ENCODE peak calls at places on chromosome 10, in seven cellular contexts. J is OCI-LY7, D is fibroblast of lung, B is hepatocyte, E is PC-9, X is GM23248, F is neural progenitor cell. R is an unnamed sample.

GRCh38 chr10:66538908-66539307 is 386.9 kb upstream of the LRRTM3 start:
- DNase-seq in J (no peak), D (no peak), B (no peak), E (no peak), X (no peak), F (no peak), R (no peak)

GRCh38 chr10:35306852-35307251 is 29.5 kb upstream of the CCNY start:
- DNase-seq in J (no peak), D (peak; percentile 50), B (peak; percentile 77), E (peak; percentile 92), X (peak; percentile 71), F (no peak), R (no peak)

GRCh38 chr10:48634198-48634983 is 29.5 kb upstream of the ARHGAP22 start:
- DNase-seq in J (peak; percentile 69), D (peak; percentile 77), B (no peak), E (no peak), X (peak; percentile 97), F (no peak), R (peak; percentile 68)

GRCh38 chr10:125448596-125448995 is 234.4 kb downstream of the TEX36 start:
- DNase-seq in J (peak; percentile 8), D (no peak), B (peak; percentile 36), E (no peak), X (peak; percentile 39), F (peak; percentile 70), R (no peak)

GRCh38 chr10:73785721-73786511 is 510 bp downstream of the ZSWIM8 start:
- DNase-seq in J (peak; percentile 54), D (peak; percentile 70), B (peak; percentile 78), E (peak; percentile 54), X (peak; percentile 82), F (peak; percentile 78), R (peak; percentile 85)

GRCh38 chr10:31458974-31459373 is 140.0 kb downstream of the ZEB1 start:
- DNase-seq in J (no peak), D (no peak), B (no peak), E (no peak), X (no peak), F (no peak), R (no peak)

GRCh38 chr10:20990604-20991003 is 93.5 kb upstream of the NEBL start:
- DNase-seq in J (no peak), D (peak; percentile 85), B (no peak), E (no peak), X (peak; percentile 72), F (peak; percentile 62), R (peak; percentile 50)

GRCh38 chr10:49184642-49185111 is 3.5 kb downstream of the TMEM273 start:
- DNase-seq in J (no peak), D (no peak), B (no peak), E (no peak), X (no peak), F (no peak), R (no peak)

GRCh38 chr10:131641231-131641630 is 259.6 kb upstream of the PPP2R2D start:
- DNase-seq in J (peak; percentile 5), D (no peak), B (peak; percentile 87), E (no peak), X (no peak), F (no peak), R (no peak)

GRCh38 chr10:3902054-3902808 is 117.2 kb upstream of the KLF6 start:
- DNase-seq in J (peak; percentile 11), D (peak; percentile 65), B (peak; percentile 73), E (no peak), X (peak; percentile 69), F (peak; percentile 5), R (peak; percentile 83)

GRCh38 chr10:27742195-27742925 is 3.3 kb downstream of the MKX start:
- DNase-seq in J (peak; percentile 81), D (peak; percentile 80), B (peak; percentile 93), E (peak; percentile 43), X (peak; percentile 97), F (peak; percentile 92), R (peak; percentile 76)

GRCh38 chr10:51501396-51501795 is 198.0 kb downstream of the CSTF2T start:
- DNase-seq in J (no peak), D (peak; percentile 1), B (no peak), E (no peak), X (peak; percentile 63), F (no peak), R (no peak)

GRCh38 chr10:56547163-56547562 is 186.1 kb upstream of the ZWINT start:
- DNase-seq in J (peak; percentile 62), D (no peak), B (no peak), E (no peak), X (no peak), F (no peak), R (no peak)

GRCh38 chr10:3226960-3227724 is 54.6 kb upstream of the PITRM1 start:
- DNase-seq in J (no peak), D (peak; percentile 92), B (no peak), E (peak; percentile 32), X (peak; percentile 92), F (no peak), R (peak; percentile 80)

GRCh38 chr10:58579011-58579655 is 66.5 kb downstream of the BICC1 start:
- DNase-seq in J (no peak), D (no peak), B (no peak), E (no peak), X (peak; percentile 86), F (no peak), R (no peak)

GRCh38 chr10:58578366-58578765 is 65.7 kb downstream of the BICC1 start:
- DNase-seq in J (no peak), D (no peak), B (no peak), E (no peak), X (peak; percentile 32), F (no peak), R (no peak)

GRCh38 chr10:58573970-58574538 is 61.4 kb downstream of the BICC1 start:
- DNase-seq in J (no peak), D (peak; percentile 40), B (no peak), E (no peak), X (peak; percentile 66), F (no peak), R (no peak)

GRCh38 chr10:58577394-58577793 is 64.7 kb downstream of the BICC1 start:
- DNase-seq in J (no peak), D (peak; percentile 75), B (no peak), E (no peak), X (peak; percentile 84), F (no peak), R (peak; percentile 47)

DNA sequence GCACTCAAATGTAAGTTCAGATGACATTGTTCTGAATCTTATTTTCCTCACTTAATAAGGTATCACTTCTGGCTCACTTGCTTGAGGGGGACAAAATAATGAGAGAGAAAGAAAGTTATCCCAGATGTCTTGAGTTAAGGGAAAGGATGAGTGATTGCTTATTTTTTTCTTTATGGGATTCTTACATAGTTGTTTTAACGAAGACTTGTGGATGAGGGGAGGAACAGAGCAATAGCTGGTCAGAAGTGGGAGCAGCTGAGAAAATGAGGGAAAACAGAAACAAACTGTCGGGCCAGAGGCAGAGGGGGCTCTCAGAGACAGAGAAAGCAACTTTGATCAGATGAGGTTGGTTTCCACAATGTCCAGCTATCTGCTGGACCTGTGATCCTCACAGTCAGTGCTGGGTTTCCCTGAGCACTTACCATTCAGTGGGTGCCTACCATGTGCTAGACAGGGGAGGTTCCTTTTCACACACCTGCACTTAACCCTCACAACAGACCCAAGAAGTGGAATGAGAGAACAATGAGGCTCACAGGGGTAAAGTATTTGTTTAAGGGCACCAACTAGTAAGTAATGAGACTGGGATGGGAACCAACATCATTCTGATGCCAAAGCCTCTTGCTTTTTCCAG is 64.2 kb downstream of the BICC1 start:
- DNase-seq in J (no peak), D (no peak), B (no peak), E (no peak), X (no peak), F (no peak), R (no peak)
- H2AFZ ChIP-seq in J (no peak overlapping the region), D (no peak overlapping the region), B (no peak overlapping the region), E (no peak overlapping the region), X (no peak overlapping the region), F (no peak overlapping the region), R (no peak overlapping the region)

GRCh38 chr10:80542053-80542452 is 4.4 kb downstream of the SH2D4B start:
- DNase-seq in J (no peak), D (peak; percentile 39), B (no peak), E (no peak), X (no peak), F (no peak), R (peak; percentile 18)
- H3K27ac ChIP-seq in J (no peak overlapping the region), D (no peak overlapping the region), B (no peak overlapping the region), E (no peak overlapping the region), X (no peak overlapping the region), F (no peak overlapping the region), R (no peak overlapping the region)

DNA sequence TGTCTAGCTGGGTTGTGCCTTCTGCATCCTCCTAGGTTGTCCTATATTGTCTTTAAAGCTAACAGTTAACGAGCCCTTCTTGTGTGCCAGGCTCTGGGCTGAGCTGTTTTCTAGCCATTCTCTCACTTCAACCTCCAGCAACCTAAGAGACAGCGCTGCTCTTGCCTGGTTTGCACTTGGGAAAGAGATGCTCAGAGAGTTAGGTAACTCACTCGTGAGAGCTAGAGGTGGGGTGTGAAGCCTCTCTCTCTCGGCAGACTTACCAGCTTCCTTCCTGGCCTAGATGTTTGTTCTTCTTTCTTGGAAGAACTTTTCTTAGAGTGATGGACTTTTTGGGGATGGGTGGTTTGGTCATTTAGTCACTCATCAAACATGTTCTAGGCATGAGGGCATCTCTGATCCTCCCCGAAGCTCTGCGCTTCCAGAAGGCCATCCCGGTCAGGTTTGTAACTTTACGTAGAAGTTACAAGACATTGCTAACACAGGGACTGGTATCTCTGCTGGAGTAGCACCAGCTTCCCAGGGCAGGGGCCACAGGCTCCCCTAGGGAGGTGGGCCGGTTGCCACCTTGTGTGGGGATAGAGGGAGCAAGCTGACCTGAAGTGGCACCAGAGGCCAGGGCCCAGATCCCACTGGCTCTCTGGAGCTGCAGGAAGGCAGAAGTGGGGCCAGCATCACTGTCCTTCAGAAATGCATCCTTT is 14.3 kb downstream of the TSPAN15 start:
- DNase-seq in J (no peak), D (no peak), B (no peak), E (no peak), X (no peak), F (no peak), R (no peak)
- H3K4me3 ChIP-seq in J (no peak overlapping the region), D (no peak overlapping the region), B (no peak overlapping the region), E (no peak overlapping the region), X (no peak overlapping the region), F (no peak overlapping the region), R (no peak overlapping the region)

GRCh38 chr10:121459279-121459764 is 138.9 kb downstream of the FGFR2 start:
- DNase-seq in J (no peak), D (no peak), B (no peak), E (no peak), X (no peak), F (no peak), R (no peak)

GRCh38 chr10:121460733-121461132 is 137.5 kb downstream of the FGFR2 start:
- DNase-seq in J (no peak), D (peak; percentile 32), B (no peak), E (no peak), X (no peak), F (no peak), R (no peak)

GRCh38 chr10:121462955-121463354 is 135.3 kb downstream of the FGFR2 start:
- DNase-seq in J (no peak), D (no peak), B (no peak), E (no peak), X (no peak), F (no peak), R (no peak)

GRCh38 chr10:121459765-121460453 is 138.3 kb downstream of the FGFR2 start:
- DNase-seq in J (no peak), D (peak; percentile 86), B (no peak), E (no peak), X (peak; percentile 19), F (no peak), R (no peak)

DNA sequence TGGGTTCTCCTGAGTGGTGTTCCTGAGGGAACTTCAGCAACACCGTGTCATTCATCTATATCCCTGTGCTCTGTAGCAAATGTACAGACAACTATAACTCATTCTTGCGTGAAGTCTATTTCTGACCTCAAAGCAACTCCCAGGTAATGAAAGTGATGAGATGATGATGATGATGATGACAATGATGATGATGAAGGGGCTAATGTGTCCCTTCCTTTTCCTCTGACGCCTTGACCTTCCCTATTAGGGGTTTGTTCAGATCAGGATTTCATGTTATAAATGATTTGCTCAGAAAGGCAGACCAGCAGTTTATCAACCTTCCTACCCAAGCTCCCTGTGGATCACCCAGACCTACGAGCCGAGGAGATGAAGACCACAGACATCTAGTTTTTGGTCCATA is 136.9 kb downstream of the FGFR2 start:
- DNase-seq in J (no peak), D (no peak), B (no peak), E (no peak), X (no peak), F (no peak), R (no peak)
- H2AFZ ChIP-seq in J (no peak overlapping the region), D (no peak overlapping the region), B (no peak overlapping the region), E (no peak overlapping the region), X (no peak overlapping the region), F (no peak overlapping the region), R (no peak overlapping the region)